ENCODE peak calls at places on chromosomes 3 and 15, in four cellular contexts. I is HFF-Myc, H is AG10803, K is choroid plexus epithelial cell. X is an unnamed sample.

GRCh38 chr3:195200010-195200822 is 70.7 kb downstream of the XXYLT1 start:
- DNase-seq in K (no peak), H (no peak), I (no peak), X (no peak)

GRCh38 chr15:101510212-101511197 is 21.0 kb upstream of the PCSK6 start:
- DNase-seq in K (no peak), H (no peak), I (no peak), X (no peak)

GRCh38 chr3:107227091-107227490 is 150.1 kb upstream of the CCDC54 start:
- DNase-seq in I (no peak), K (no peak), H (peak), X (no peak)

GRCh38 chr15:60376677-60377095 is 21.1 kb downstream of the ANXA2 start:
- DNase-seq in H (no peak), I (no peak), K (no peak), X (no peak)

GRCh38 chr3:46484911-46485696 is 12.7 kb upstream of the RTP3 start:
- DNase-seq in K (no peak), H (peak), I (no peak), X (no peak)

GRCh38 chr3:45236964-45237363 is 10.9 kb upstream of the TMEM158 start:
- DNase-seq in K (no peak), I (no peak), H (no peak), X (no peak)

GRCh38 chr3:43194490-43195115 is 88.7 kb upstream of the POMGNT2 start:
- DNase-seq in H (no peak), I (no peak), K (no peak), X (no peak)

GRCh38 chr15:52082197-52083036 is 30.2 kb downstream of the BCL2L10 start:
- DNase-seq in H (peak), K (peak), I (no peak), X (no peak)

GRCh38 chr3:79953591-79954105 is 185.8 kb upstream of the ROBO1 start:
- DNase-seq in I (no peak), K (no peak), H (no peak), X (no peak)

GRCh38 chr15:29674661-29675533 is 147.4 kb downstream of the TJP1 start:
- DNase-seq in I (no peak), K (no peak), H (no peak), X (no peak)

GRCh38 chr3:188021502-188022040 is 132.4 kb upstream of the LPP start:
- DNase-seq in H (peak), I (peak), K (peak), X (no peak)

GRCh38 chr3:121793078-121793477 is 41.8 kb downstream of the IQCB1 start:
- DNase-seq in H (no peak), I (no peak), K (no peak), X (no peak)

GRCh38 chr3:14267976-14268375 is 89.4 kb downstream of the LSM3 start:
- DNase-seq in H (no peak), I (no peak), K (no peak), X (no peak)

GRCh38 chr15:58549013-58549779 is 117.4 kb downstream of the LIPC start:
- DNase-seq in K (no peak), I (no peak), H (no peak), X (no peak)

GRCh38 chr15:62727501-62727900 is 315.0 kb upstream of the TPM1 start:
- DNase-seq in K (no peak), I (no peak), H (no peak), X (no peak)

GRCh38 chr3:84772841-84773240 is 185.9 kb upstream of the CADM2 start:
- DNase-seq in I (no peak), H (no peak), K (peak), X (no peak)

GRCh38 chr15:58095415-58095814 is 29.9 kb upstream of the ALDH1A2 start:
- DNase-seq in H (no peak), K (no peak), I (no peak), X (no peak)

GRCh38 chr15:64155802-64156651 is 4.5 kb downstream of the SNX22 start:
- DNase-seq in K (no peak), H (no peak), I (no peak), X (peak)

GRCh38 chr15:89058376-89058775 is 29.9 kb upstream of the ABHD2 start:
- DNase-seq in K (no peak), H (no peak), I (no peak), X (no peak)

GRCh38 chr15:42408178-42408577 is 48.9 kb downstream of the CAPN3 start:
- DNase-seq in I (no peak), H (no peak), K (no peak), X (no peak)

GRCh38 chr3:25783661-25784512 is 644 bp upstream of the NGLY1 start:
- DNase-seq in I (no peak), K (peak), H (peak), X (peak)

GRCh38 chr3:112751564-112751963 is 95.1 kb downstream of the CD200R1L start:
- DNase-seq in I (no peak), H (no peak), K (no peak), X (no peak)

GRCh38 chr3:126461450-126462070 is 14.1 kb downstream of the ZXDC start:
- DNase-seq in H (no peak), I (no peak), K (no peak), X (no peak)

GRCh38 chr15:65278480-65278879 is 8.2 kb downstream of the PARP16 start:
- DNase-seq in H (no peak), K (no peak), I (no peak), X (no peak)

GRCh38 chr3:49534581-49535495 is 19.4 kb upstream of the BSN start:
- DNase-seq in K (no peak), I (no peak), H (no peak), X (no peak)

GRCh38 chr3:132211896-132212295 is 105.3 kb upstream of the ACP3 start:
- DNase-seq in I (no peak), H (peak), K (peak), X (no peak)

GRCh38 chr15:66294932-66295235 is 1.5 kb downstream of the DIS3L start:
- DNase-seq in K (peak), H (no peak), I (no peak), X (no peak)

GRCh38 chr15:75200765-75201608 is 695 bp upstream of the C15orf39 start:
- DNase-seq in H (no peak), K (peak), I (no peak), X (no peak)

GRCh38 chr3:50324351-50325144 is 2.0 kb upstream of the HYAL2 start:
- DNase-seq in K (peak), I (no peak), H (peak), X (no peak)

GRCh38 chr15:66786222-66786621 is 84.2 kb downstream of the SMAD6 start:
- DNase-seq in H (no peak), K (no peak), I (no peak), X (no peak)

GRCh38 chr15:52331490-52332240 is 36.1 kb upstream of the MYO5C start:
- DNase-seq in I (no peak), H (peak), K (peak), X (no peak)

GRCh38 chr3:194346035-194346434 is 5.1 kb downstream of the CPN2 start:
- DNase-seq in I (no peak), K (no peak), H (no peak), X (no peak)

GRCh38 chr15:50365570-50365969 is 10.6 kb upstream of the GABPB1 start:
- DNase-seq in H (no peak), K (no peak), I (no peak), X (no peak)

GRCh38 chr15:40826123-40827075 is 2.1 kb downstream of the PPP1R14D start:
- DNase-seq in K (peak), I (no peak), H (peak), X (no peak)

GRCh38 chr3:182910939-182911781 is 69.2 kb downstream of the DCUN1D1 start:
- DNase-seq in K (no peak), H (no peak), I (no peak), X (no peak)

GRCh38 chr3:115913069-115913686 is 289.9 kb downstream of the GAP43 start:
- DNase-seq in H (no peak), K (peak), I (peak), X (no peak)

GRCh38 chr3:155549087-155549486 is 195.8 kb downstream of the PLCH1 start:
- DNase-seq in I (no peak), K (no peak), H (no peak), X (no peak)

GRCh38 chr3:155550386-155550785 is 194.5 kb downstream of the PLCH1 start:
- DNase-seq in H (no peak), I (no peak), K (no peak), X (no peak)

GRCh38 chr3:155553800-155554199 is 191.1 kb downstream of the PLCH1 start:
- DNase-seq in H (no peak), I (no peak), K (no peak), X (no peak)

DNA sequence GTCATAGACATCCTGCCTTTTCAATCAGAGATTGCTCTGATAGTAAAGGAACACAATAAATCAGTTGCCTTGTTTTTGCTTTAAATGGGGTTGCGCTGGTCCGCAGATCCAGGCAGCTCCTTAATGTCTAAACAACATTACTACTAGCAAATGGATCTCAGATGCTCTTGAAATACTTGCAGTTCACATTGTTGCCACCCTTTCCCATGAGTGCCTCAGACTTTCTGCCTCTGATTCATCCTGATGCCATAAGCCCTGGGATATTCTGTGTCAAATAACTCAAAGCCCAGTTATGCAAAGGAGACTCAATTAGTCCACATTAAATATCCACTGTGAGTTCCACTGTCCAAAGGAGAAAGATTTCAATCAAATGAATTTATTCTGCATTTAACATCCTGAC is 196.7 kb downstream of the PLCH1 start:
- DNase-seq in I (peak), K (peak), H (peak), X (no peak)
- TF ChIP-seq CTCF in I (no peak), K (no peak), H (peak), X (no peak)

GRCh38 chr3:39385456-39386098 is 2.4 kb downstream of the SLC25A38 start:
- DNase-seq in I (no peak), H (no peak), K (no peak), X (no peak)

GRCh38 chr3:39384665-39385000 is 1.5 kb downstream of the SLC25A38 start:
- DNase-seq in H (no peak), I (no peak), K (no peak), X (no peak)

GRCh38 chr3:39383913-39384664 is 919 bp downstream of the SLC25A38 start:
- DNase-seq in H (peak), I (peak), K (peak), X (peak)

GRCh38 chr3:39381432-39381831 is 1.7 kb upstream of the SLC25A38 start:
- DNase-seq in H (no peak), I (no peak), K (no peak), X (no peak)

DNA sequence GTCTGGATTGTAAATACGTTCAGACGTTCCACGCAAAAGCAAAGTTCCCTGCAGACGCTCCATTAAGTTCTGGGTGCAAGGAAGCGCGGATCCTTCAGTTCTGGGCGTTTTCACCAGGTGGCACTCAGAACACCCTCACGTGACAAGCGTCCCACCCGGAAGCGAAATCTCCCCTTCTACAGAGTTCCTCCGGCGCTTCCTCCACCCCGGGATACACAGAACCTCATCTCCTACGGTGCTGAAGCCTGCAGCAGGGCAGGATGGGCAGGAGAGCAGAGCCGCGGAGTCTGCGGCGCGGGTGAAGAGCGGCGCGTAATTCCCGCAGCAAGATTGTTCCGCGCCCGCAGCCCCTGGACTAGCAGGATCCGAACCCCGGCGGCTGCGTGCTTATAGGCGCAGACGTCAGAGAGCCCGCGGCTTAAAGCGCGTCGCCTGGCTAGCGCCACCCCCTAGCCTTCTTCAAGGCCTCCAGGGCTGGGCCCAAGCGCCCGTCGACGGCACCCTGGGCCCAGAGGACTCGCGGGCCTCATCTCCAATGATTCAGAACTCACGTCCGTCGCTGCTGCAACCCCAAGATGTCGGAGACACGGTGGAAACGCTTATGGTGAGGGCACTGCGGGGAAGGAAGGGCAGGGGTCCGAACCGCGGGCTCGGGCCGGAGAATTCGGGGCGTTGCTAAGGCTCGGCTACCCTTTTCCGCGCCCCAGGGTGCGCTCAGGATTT is at the start of gene SLC25A38:
- DNase-seq in I (peak), K (peak), H (peak), X (peak)
- TF ChIP-seq CTCF in I (no peak), K (peak), H (peak), X (peak)

DNA sequence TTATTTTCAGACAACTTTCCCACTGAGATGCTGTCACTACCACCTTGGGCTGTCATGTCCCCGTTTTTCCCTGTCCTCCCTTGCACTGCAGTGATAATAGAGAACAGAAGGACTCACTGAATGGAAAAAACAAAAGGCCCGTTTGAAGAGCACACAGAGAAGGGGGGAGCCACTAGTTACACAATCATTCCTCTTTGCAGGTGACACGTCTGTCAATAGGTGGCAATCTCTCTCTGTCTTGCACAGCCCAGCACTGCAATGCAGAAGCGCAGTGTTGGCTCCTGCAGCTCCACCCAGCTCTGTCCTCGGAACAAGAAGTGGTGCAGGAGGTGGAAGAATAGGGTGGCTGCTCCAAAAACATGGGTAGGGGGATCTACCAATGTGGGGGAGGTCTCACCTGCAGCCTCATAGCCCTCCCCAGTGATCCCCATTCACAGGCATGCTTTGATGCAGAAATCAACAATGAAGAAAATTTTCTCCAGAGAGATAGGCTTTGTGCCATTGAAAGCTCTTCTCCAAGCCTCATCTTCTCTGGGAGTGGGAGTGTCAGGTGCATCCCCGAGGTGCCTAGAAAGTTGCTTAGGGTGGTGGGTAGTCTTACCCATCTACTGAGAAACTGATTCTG is 31.8 kb downstream of the FSTL1 start:
- DNase-seq in K (peak), H (no peak), I (no peak), X (no peak)
- TF ChIP-seq CTCF in K (peak), H (peak), I (peak), X (no peak)

DNA sequence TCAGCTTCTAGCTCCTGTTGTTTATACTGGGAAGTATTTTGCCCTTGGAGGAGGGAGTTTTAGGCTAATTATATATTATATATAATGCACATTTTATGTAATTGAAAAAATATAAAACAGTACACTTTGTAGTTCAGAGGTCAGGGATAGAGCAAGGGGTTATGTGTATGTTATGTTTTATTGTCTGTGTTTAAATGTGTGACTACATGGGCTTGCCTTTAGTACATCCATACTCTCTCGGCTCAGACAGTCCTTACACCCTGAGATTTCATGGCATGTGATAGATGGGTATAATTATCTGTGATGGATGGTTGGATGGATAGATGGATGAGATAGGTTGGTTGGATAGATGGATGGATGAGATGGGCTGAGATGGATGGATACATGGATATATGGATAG is 17.4 kb upstream of the ST3GAL6 start:
- DNase-seq in I (no peak), H (no peak), K (no peak), X (no peak)
- TF ChIP-seq CTCF in I (no peak), H (no peak), K (no peak), X (no peak)

X was measured in CD14-positive monocyte.